ENCODE peak calls at places on chromosomes 1 and 21, in six cellular contexts. X is DMS 273 treated with DMSO at 0.1 percent for 48 hours; E is activated CD8-positive, alpha-beta T cell treated with anti-CD3 and anti-CD28 coated beads for 36 hours; W is fibroblast of mammary gland; J is sigmoid colon; D is activated naive CD4-positive, alpha-beta T cell treated with Interleukin-2 at 50 U/mL for 16 hours. U is an unnamed sample.

GRCh38 chr1:152047607-152047953 is 10.8 kb upstream of the S100A11 start:
- DNase-seq in X (peak; percentile 72), E (no peak), W (peak; percentile 91), J (peak; percentile 86), D (peak; percentile 25), U (no peak)

GRCh38 chr1:118898702-118899101 is 89.4 kb downstream of the TBX15 start:
- DNase-seq in X (no peak), E (no peak), W (no peak), J (no peak), D (no peak), U (no peak)

GRCh38 chr1:41728403-41729202 is 190.1 kb downstream of the HIVEP3 start:
- DNase-seq in X (no peak), E (peak; percentile 94), W (no peak), J (no peak), D (peak; percentile 71), U (peak; percentile 56)

GRCh38 chr1:172914517-172915144 is 136.1 kb downstream of the TNFSF18 start:
- DNase-seq in X (no peak), E (no peak), W (peak; percentile 91), J (no peak), D (no peak), U (no peak)

GRCh38 chr1:61741682-61742619 is at the start of gene PATJ:
- DNase-seq in X (no peak), E (peak; percentile 58), W (no peak), J (peak; percentile 76), D (peak; percentile 68), U (peak; percentile 32)

GRCh38 chr1:12542596-12543592 is 75.1 kb downstream of the DHRS3 start:
- DNase-seq in X (no peak), E (no peak), W (no peak), J (peak; percentile 40), D (no peak), U (no peak)

GRCh38 chr1:13628711-13629110 is 45.1 kb downstream of the PDPN start:
- DNase-seq in X (no peak), E (no peak), W (no peak), J (no peak), D (no peak), U (no peak)

GRCh38 chr1:193141804-193142203 is 20.0 kb downstream of the CDC73 start:
- DNase-seq in X (no peak), E (peak; percentile 24), W (no peak), J (no peak), D (no peak), U (no peak)

GRCh38 chr1:15945011-15945831 is 30.7 kb downstream of the ZBTB17 start:
- DNase-seq in X (no peak), E (no peak), W (no peak), J (no peak), D (no peak), U (no peak)

GRCh38 chr1:228096416-228097332 is 6.5 kb downstream of the C1orf35 start:
- DNase-seq in X (no peak), E (peak; percentile 0), W (no peak), J (peak; percentile 59), D (no peak), U (no peak)

GRCh38 chr1:113534130-113534817 is 144.0 kb downstream of the MAGI3 start:
- DNase-seq in X (no peak), E (no peak), W (peak; percentile 80), J (no peak), D (no peak), U (no peak)

GRCh38 chr1:147717051-147717705 is 43.2 kb downstream of the GJA5 start:
- DNase-seq in X (no peak), E (no peak), W (no peak), J (no peak), D (no peak), U (no peak)

GRCh38 chr1:147246044-147246690 is 3.7 kb downstream of the CHD1L start:
- DNase-seq in X (no peak), E (no peak), W (peak; percentile 10), J (no peak), D (no peak), U (no peak)

GRCh38 chr1:204128964-204129896 is 22.6 kb downstream of the ETNK2 start:
- DNase-seq in X (no peak), E (peak; percentile 64), W (peak; percentile 55), J (peak; percentile 91), D (peak; percentile 62), U (peak; percentile 39)

GRCh38 chr1:58802640-58803476 is 19.0 kb upstream of the JUN start:
- DNase-seq in X (no peak), E (no peak), W (no peak), J (no peak), D (no peak), U (no peak)

GRCh38 chr1:221648201-221648600 is 93.7 kb downstream of the DUSP10 start:
- DNase-seq in X (no peak), E (no peak), W (peak; percentile 42), J (no peak), D (no peak), U (no peak)

GRCh38 chr21:45331521-45332257 is 44.0 kb upstream of the POFUT2 start:
- DNase-seq in X (no peak), E (no peak), W (no peak), J (peak; percentile 61), D (no peak), U (no peak)

GRCh38 chr1:164588388-164589341 is 29.7 kb downstream of the PBX1 start:
- DNase-seq in X (peak; percentile 75), E (no peak), W (peak; percentile 70), J (peak; percentile 93), D (no peak), U (no peak)

GRCh38 chr1:60762176-60762575 is 320.2 kb upstream of the NFIA start:
- DNase-seq in X (no peak), E (no peak), W (peak; percentile 79), J (no peak), D (no peak), U (no peak)

GRCh38 chr1:90687747-90688146 is 29.4 kb downstream of the BARHL2 start:
- DNase-seq in X (no peak), E (no peak), W (no peak), J (no peak), D (no peak), U (no peak)

GRCh38 chr1:58939666-58940370 is 156.0 kb upstream of the JUN start:
- DNase-seq in X (no peak), E (no peak), W (no peak), J (no peak), D (no peak), U (no peak)

GRCh38 chr1:1000357-1001056 is 610 bp upstream of the HES4 start:
- DNase-seq in X (peak; percentile 49), E (peak; percentile 79), W (peak; percentile 82), J (peak; percentile 95), D (peak; percentile 70), U (no peak)

GRCh38 chr1:16187748-16188401 is 24.6 kb downstream of the ARHGEF19 start:
- DNase-seq in X (peak; percentile 43), E (peak; percentile 83), W (peak; percentile 90), J (peak; percentile 86), D (peak; percentile 78), U (no peak)

GRCh38 chr1:160427625-160428024 is 27.3 kb downstream of the VANGL2 start:
- DNase-seq in X (no peak), E (peak; percentile 37), W (no peak), J (no peak), D (no peak), U (no peak)

GRCh38 chr1:53066941-53067738 is 5.1 kb downstream of the PODN start:
- DNase-seq in X (no peak), E (no peak), W (peak; percentile 20), J (peak; percentile 63), D (no peak), U (no peak)

GRCh38 chr1:67672260-67672803 is 12.7 kb upstream of the GADD45A start:
- DNase-seq in X (no peak), E (no peak), W (no peak), J (no peak), D (no peak), U (no peak)

GRCh38 chr1:25989440-25989839 is 8.4 kb downstream of the PAFAH2 start:
- DNase-seq in X (no peak), E (no peak), W (no peak), J (no peak), D (no peak), U (no peak)

GRCh38 chr1:115796897-115797296 is 28.4 kb upstream of the CASQ2 start:
- DNase-seq in X (peak; percentile 67), E (no peak), W (no peak), J (no peak), D (no peak), U (no peak)

GRCh38 chr1:32485554-32486255 is 20.8 kb downstream of the ZBTB8B start:
- DNase-seq in X (no peak), E (no peak), W (no peak), J (no peak), D (no peak), U (no peak)

GRCh38 chr1:39230261-39231190 is 26.0 kb downstream of the MACF1 start:
- DNase-seq in X (no peak), E (peak; percentile 32), W (no peak), J (no peak), D (peak; percentile 53), U (peak; percentile 68)

GRCh38 chr1:175252561-175252960 is 60.0 kb upstream of the KIAA0040 start:
- DNase-seq in X (no peak), E (no peak), W (no peak), J (no peak), D (no peak), U (no peak)

GRCh38 chr1:63512584-63512983 is 10.4 kb downstream of the ITGB3BP start:
- DNase-seq in X (no peak), E (no peak), W (no peak), J (no peak), D (no peak), U (no peak)

GRCh38 chr1:245707941-245708340 is 553.2 kb downstream of the KIF26B start:
- DNase-seq in X (no peak), E (no peak), W (no peak), J (no peak), D (no peak), U (no peak)

GRCh38 chr1:214472362-214472761 is 79.0 kb downstream of the PTPN14 start:
- DNase-seq in X (no peak), E (no peak), W (no peak), J (no peak), D (no peak), U (no peak)

U was measured in pons.